ENCODE peak calls at places on chromosomes 5 and 9, in eight cellular contexts. W is transverse colon; Y is sigmoid colon; B is adrenal gland; X is IMR-90; A is upper lobe of right lung; N is GM23248; I is CD4-positive, alpha-beta memory T cell. K is an unnamed sample.

GRCh38 chr5:136213919-136214493 is 21.0 kb upstream of the SMIM32 start:
- DNase-seq in N (no peak), B (no peak), Y (no peak), X (no peak), A (peak; percentile 26), I (no peak), W (no peak), K (peak; percentile 43)

GRCh38 chr5:137374110-137374853 is 124.8 kb downstream of the SPOCK1 start:
- DNase-seq in N (no peak), Y (no peak), X (no peak), B (no peak), W (no peak), I (no peak), A (no peak), K (no peak)

GRCh38 chr9:133996531-133997520 is 4.7 kb upstream of the VAV2 start:
- DNase-seq in B (no peak), I (no peak), N (peak; percentile 54), Y (no peak), A (peak; percentile 61), W (no peak), X (no peak), K (no peak)

GRCh38 chr9:114954986-114955623 is 24.7 kb upstream of the TNFSF8 start:
- DNase-seq in X (no peak), I (no peak), A (no peak), Y (no peak), W (no peak), N (no peak), B (no peak), K (no peak)

GRCh38 chr5:141835928-141836667 is 42.1 kb downstream of the PCDH1 start:
- DNase-seq in W (no peak), B (no peak), A (no peak), I (no peak), N (peak; percentile 79), Y (no peak), X (peak; percentile 53), K (no peak)

GRCh38 chr9:94642526-94642925 is 3.2 kb upstream of the FBP1 start:
- DNase-seq in W (no peak), N (no peak), A (no peak), Y (no peak), X (no peak), B (no peak), I (no peak), K (no peak)

GRCh38 chr9:92762781-92763708 is 1.6 kb downstream of the BICD2 start:
- DNase-seq in Y (no peak), W (no peak), N (peak; percentile 43), A (no peak), B (no peak), X (no peak), I (no peak), K (no peak)

GRCh38 chr9:104700306-104700705 is 6.0 kb downstream of the OR13D1 start:
- DNase-seq in B (no peak), X (no peak), Y (no peak), W (no peak), I (no peak), N (no peak), A (no peak), K (no peak)

GRCh38 chr9:114611516-114612271 is 603 bp downstream of the TMEM268 start:
- DNase-seq in B (peak; percentile 70), A (peak; percentile 86), Y (peak; percentile 87), W (peak; percentile 65), X (peak; percentile 58), I (peak; percentile 22), N (peak; percentile 85), K (peak; percentile 70)

GRCh38 chr5:77945874-77946273 is 169.7 kb upstream of the TBCA start:
- DNase-seq in W (no peak), A (no peak), I (no peak), X (no peak), N (peak; percentile 16), B (no peak), Y (no peak), K (no peak)

GRCh38 chr5:55324815-55325418 is 17.1 kb downstream of the MTREX start:
- DNase-seq in A (no peak), N (peak; percentile 69), X (peak; percentile 58), B (no peak), W (no peak), Y (no peak), I (peak; percentile 23), K (no peak)

GRCh38 chr5:173693670-173694069 is 77.2 kb upstream of the BOD1 start:
- DNase-seq in B (no peak), W (peak; percentile 42), I (no peak), N (no peak), A (no peak), Y (no peak), X (no peak), K (no peak)

GRCh38 chr5:160357861-160358411 is 12.5 kb downstream of the C1QTNF2 start:
- DNase-seq in Y (peak; percentile 74), N (peak; percentile 6), W (no peak), B (no peak), A (no peak), X (no peak), I (no peak), K (no peak)

GRCh38 chr9:100281676-100282387 is 70.9 kb downstream of the TEX10 start:
- DNase-seq in I (no peak), W (no peak), Y (no peak), N (no peak), A (no peak), X (no peak), B (no peak), K (no peak)

GRCh38 chr5:126656397-126657007 is 55.8 kb downstream of the PHAX start:
- DNase-seq in A (no peak), N (peak; percentile 71), Y (no peak), W (no peak), B (peak; percentile 27), X (peak; percentile 57), I (peak; percentile 30), K (peak; percentile 40)

GRCh38 chr5:81779125-81779934 is 28.4 kb upstream of the SSBP2 start:
- DNase-seq in W (peak; percentile 70), A (peak; percentile 85), X (peak; percentile 26), I (peak; percentile 34), N (peak; percentile 66), B (peak; percentile 74), Y (peak; percentile 87), K (peak; percentile 51)

GRCh38 chr9:112753725-112754124 is 3.2 kb downstream of the SNX30 start:
- DNase-seq in B (no peak), A (no peak), I (no peak), X (peak; percentile 94), W (no peak), Y (no peak), N (peak; percentile 97), K (peak; percentile 53)
- H3K4me1 ChIP-seq in B (peaks cover 47% of the 10 kb centered on the region), A (peaks cover 51% of the 10 kb centered on the region), I (peaks cover 74% of the 10 kb centered on the region), X (peaks cover 24% of the 10 kb centered on the region), W (peaks cover 81% of the 10 kb centered on the region), Y (peaks cover 65% of the 10 kb centered on the region), N (peaks cover 60% of the 10 kb centered on the region), K (peaks cover 50% of the 10 kb centered on the region)

GRCh38 chr9:107270082-107270481 is 13.0 kb upstream of the RAD23B start:
- DNase-seq in A (no peak), I (no peak), N (no peak), Y (no peak), B (no peak), X (no peak), W (no peak), K (no peak)

GRCh38 chr9:107268560-107268959 is 14.5 kb upstream of the RAD23B start:
- DNase-seq in I (no peak), A (no peak), N (no peak), X (no peak), B (no peak), W (no peak), Y (no peak), K (no peak)

GRCh38 chr9:107270580-107270979 is 12.5 kb upstream of the RAD23B start:
- DNase-seq in N (no peak), I (no peak), Y (no peak), A (no peak), W (no peak), X (no peak), B (no peak), K (no peak)

GRCh38 chr9:107269254-107269653 is 13.8 kb upstream of the RAD23B start:
- DNase-seq in I (no peak), A (no peak), X (no peak), B (no peak), Y (no peak), N (no peak), W (no peak), K (no peak)

DNA sequence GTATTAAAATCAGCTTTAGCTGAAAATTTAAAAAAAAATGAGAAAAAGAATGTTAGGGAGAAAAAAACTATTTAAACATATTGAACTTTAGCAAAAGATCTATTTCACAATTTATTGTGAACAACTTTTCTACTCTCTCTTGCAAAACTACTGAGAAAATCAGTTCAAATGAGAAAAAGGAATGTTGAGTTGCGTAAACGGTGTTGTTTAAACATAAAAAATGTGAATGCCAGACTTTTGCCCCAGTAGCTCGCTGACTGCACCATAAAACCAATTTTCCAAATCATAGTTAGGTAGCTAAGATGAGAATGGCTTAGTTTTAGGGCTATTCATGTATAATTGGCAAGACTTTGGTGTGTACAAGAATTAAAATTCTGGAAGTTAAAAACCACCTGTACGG is 13.4 kb upstream of the RAD23B start:
- DNase-seq in X (peak; percentile 55), Y (no peak), I (no peak), W (no peak), B (no peak), A (no peak), N (peak; percentile 47), K (no peak)
- H3K4me3 ChIP-seq in X (no peak overlapping the region), Y (no peak overlapping the region), I (no peak overlapping the region), W (no peak overlapping the region), B (no peak overlapping the region), A (peak overlapping the region; percentile 10), N (no peak overlapping the region), K (no peak overlapping the region)

GRCh38 chr5:180848878-180849277 is 12.2 kb downstream of the ZFP62 start:
- DNase-seq in I (no peak), N (no peak), W (no peak), X (no peak), A (no peak), Y (no peak), B (no peak), K (no peak)
- H3K9me3 ChIP-seq in I (no peaks in the 10 kb centered on the region), N (no peaks in the 10 kb centered on the region), W (peaks cover 11% of the 10 kb centered on the region), X (peaks cover 57% of the 10 kb centered on the region), A (no peaks in the 10 kb centered on the region), Y (peaks cover 33% of the 10 kb centered on the region), B (no peaks in the 10 kb centered on the region), K (peaks cover 25% of the 10 kb centered on the region)

GRCh38 chr5:14239404-14239803 is 96.3 kb downstream of the TRIO start:
- DNase-seq in I (no peak), Y (no peak), N (no peak), X (no peak), A (no peak), B (no peak), W (no peak), K (no peak)
- H3K4me1 ChIP-seq in I (no peaks in the 10 kb centered on the region), Y (peaks cover 44% of the 10 kb centered on the region), N (peaks cover 88% of the 10 kb centered on the region), X (peaks cover 33% of the 10 kb centered on the region), A (peaks cover 6% of the 10 kb centered on the region), B (peaks cover 16% of the 10 kb centered on the region), W (peaks cover 27% of the 10 kb centered on the region), K (peaks cover 27% of the 10 kb centered on the region)

K was measured in SJSA1.